ENCODE peak calls at places on chromosomes 6 and 20, in four cellular contexts. P is mucosa of descending colon, C is non-pigmented ciliary epithelial cell, F is memory B cell. A is an unnamed sample.

GRCh38 chr20:61185841-61186601 is 66.0 kb upstream of the CDH4 start:
- DNase-seq in F (no peak), C (peak; percentile 96), P (no peak), A (no peak)

GRCh38 chr20:19249515-19249914 is 37.1 kb downstream of the SLC24A3 start:
- DNase-seq in F (no peak), P (no peak), C (no peak), A (no peak)

GRCh38 chr20:6828794-6829423 is 61.4 kb downstream of the BMP2 start:
- DNase-seq in P (no peak), F (peak; percentile 11), C (peak; percentile 31), A (peak; percentile 25)

GRCh38 chr20:50003253-50003656 is 20.5 kb downstream of the SNAI1 start:
- DNase-seq in P (no peak), F (no peak), C (peak; percentile 87), A (no peak)

GRCh38 chr6:32967151-32968091 is 973 bp upstream of the BRD2 start:
- DNase-seq in P (no peak), F (peak; percentile 44), C (no peak), A (peak; percentile 41)

GRCh38 chr6:35050988-35051330 is 90.2 kb downstream of the TCP11 start:
- DNase-seq in P (no peak), C (no peak), F (no peak), A (no peak)

GRCh38 chr20:10242166-10242565 is 23.5 kb downstream of the SNAP25 start:
- DNase-seq in F (no peak), P (no peak), C (no peak), A (no peak)

GRCh38 chr6:164167873-164168405 is 753.4 kb downstream of the QKI start:
- DNase-seq in C (no peak), P (no peak), F (no peak), A (no peak)

GRCh38 chr20:37758332-37758731 is 64.5 kb downstream of the CTNNBL1 start:
- DNase-seq in F (no peak), P (no peak), C (no peak), A (no peak)

GRCh38 chr6:19413323-19413722 is 423.8 kb upstream of the ID4 start:
- DNase-seq in C (no peak), P (no peak), F (no peak), A (no peak)

GRCh38 chr6:134864558-134864957 is 85.3 kb downstream of the ALDH8A1 start:
- DNase-seq in C (no peak), P (no peak), F (no peak), A (no peak)

GRCh38 chr6:45631396-45631795 is 253.7 kb upstream of the SUPT3H start:
- DNase-seq in F (no peak), C (no peak), P (no peak), A (no peak)

GRCh38 chr20:36102809-36103596 is 51.5 kb upstream of the EPB41L1 start:
- DNase-seq in F (no peak), C (no peak), P (peak; percentile 68), A (no peak)

GRCh38 chr6:144477841-144478240 is 192.7 kb downstream of the UTRN start:
- DNase-seq in F (no peak), P (no peak), C (no peak), A (no peak)

GRCh38 chr20:43404880-43405279 is 52.8 kb upstream of the SRSF6 start:
- DNase-seq in P (no peak), F (no peak), C (no peak), A (no peak)

GRCh38 chr20:49230575-49231211 is 11.5 kb downstream of the DDX27 start:
- DNase-seq in C (peak; percentile 23), F (peak; percentile 30), P (no peak), A (peak; percentile 35)

GRCh38 chr6:122798099-122798641 is 9.1 kb downstream of the SMPDL3A start:
- DNase-seq in C (no peak), P (peak; percentile 76), F (no peak), A (no peak)

GRCh38 chr20:1933465-1933870 is 38.3 kb downstream of the SIRPA start:
- DNase-seq in F (no peak), C (no peak), P (peak; percentile 63), A (no peak)

GRCh38 chr20:25149986-25150385 is 45.5 kb upstream of the ENTPD6 start:
- DNase-seq in P (no peak), F (no peak), C (no peak), A (no peak)

GRCh38 chr6:148146717-148147116 is 195.9 kb upstream of the SASH1 start:
- DNase-seq in P (no peak), F (no peak), C (peak; percentile 9), A (no peak)

GRCh38 chr6:24431045-24431451 is 28.3 kb downstream of the MRS2 start:
- DNase-seq in F (peak; percentile 17), C (no peak), P (no peak), A (no peak)

GRCh38 chr20:20363449-20364015 is 4.4 kb upstream of the INSM1 start:
- DNase-seq in P (no peak), F (no peak), C (no peak), A (no peak)

GRCh38 chr6:43613721-43614395 is 15.2 kb downstream of the GTPBP2 start:
- DNase-seq in P (no peak), F (no peak), C (no peak), A (no peak)